ENCODE peak calls at places on chromosomes 2 and 18, in nine cellular contexts. P, U, A, B, J, E, T, G and X are unnamed samples.

GRCh38 chr2:31136000-31136399 is 2.2 kb downstream of the GALNT14 start:
- DNase-seq in T (no peak), G (no peak), U (no peak), E (no peak), J (no peak), B (no peak), P (no peak), A (no peak), X (no peak)

GRCh38 chr18:44672506-44672905 is 8.2 kb upstream of the SETBP1 start:
- DNase-seq in A (no peak), J (no peak), U (no peak), G (no peak), E (no peak), T (no peak), B (no peak), P (no peak), X (no peak)

GRCh38 chr2:98911376-98912154 is 24.5 kb downstream of the CRACDL start:
- DNase-seq in U (no peak), B (peak; percentile 1), J (peak; percentile 46), G (no peak), P (no peak), A (no peak), E (peak; percentile 65), T (no peak), X (no peak)

GRCh38 chr2:176114120-176114929 is 2.3 kb upstream of the HOXD10 start:
- DNase-seq in U (no peak), J (no peak), T (no peak), A (no peak), P (no peak), E (peak; percentile 58), B (no peak), G (no peak), X (no peak)

GRCh38 chr2:134360750-134361487 is 107.0 kb downstream of the MGAT5 start:
- DNase-seq in E (no peak), A (peak; percentile 76), G (peak; percentile 60), J (no peak), T (no peak), P (no peak), B (peak; percentile 85), U (no peak), X (peak; percentile 95)

GRCh38 chr2:25314514-25315315 is 27.0 kb downstream of the DNMT3A start:
- DNase-seq in T (peak; percentile 29), P (no peak), G (peak; percentile 97), J (peak; percentile 66), U (no peak), A (peak; percentile 61), E (no peak), B (peak; percentile 89), X (peak; percentile 50)

GRCh38 chr2:96931461-96931860 is 54.9 kb downstream of the FAM178B start:
- DNase-seq in A (no peak), P (no peak), B (no peak), T (no peak), E (no peak), U (no peak), G (no peak), J (no peak), X (no peak)

GRCh38 chr2:66539452-66539851 is 104.5 kb downstream of the MEIS1 start:
- DNase-seq in U (peak; percentile 81), J (no peak), B (no peak), E (peak; percentile 42), A (no peak), G (no peak), T (no peak), P (no peak), X (no peak)

GRCh38 chr2:3312576-3313345 is 64.9 kb downstream of the EIPR1 start:
- DNase-seq in G (peak; percentile 35), E (no peak), B (no peak), A (no peak), T (no peak), P (no peak), U (no peak), J (no peak), X (no peak)

GRCh38 chr2:165003443-165004130 is 48.3 kb upstream of the SLC38A11 start:
- DNase-seq in G (no peak), E (no peak), T (no peak), A (no peak), B (no peak), J (no peak), U (no peak), P (no peak), X (no peak)

GRCh38 chr2:118056165-118056534 is 32.1 kb upstream of the INSIG2 start:
- DNase-seq in E (no peak), A (peak; percentile 14), G (no peak), U (no peak), B (peak; percentile 70), J (peak; percentile 50), P (no peak), T (peak; percentile 53), X (no peak)

GRCh38 chr2:9331704-9332103 is 91.6 kb downstream of the ITGB1BP1 start:
- DNase-seq in E (no peak), J (no peak), G (no peak), A (no peak), B (no peak), P (no peak), U (no peak), T (no peak), X (no peak)

GRCh38 chr2:70607121-70607551 is 53.5 kb upstream of the TGFA start:
- DNase-seq in E (peak; percentile 85), T (no peak), G (no peak), A (peak; percentile 24), B (peak; percentile 40), U (peak; percentile 20), P (no peak), J (no peak), X (no peak)

GRCh38 chr2:130727286-130727924 is 1.5 kb upstream of the GPR148 start:
- DNase-seq in J (peak; percentile 85), P (peak; percentile 82), G (peak; percentile 96), T (peak; percentile 63), B (peak; percentile 82), E (peak; percentile 69), A (peak; percentile 58), U (peak; percentile 79), X (no peak)

GRCh38 chr18:49898421-49898820 is 85.1 kb upstream of the ACAA2 start:
- DNase-seq in E (peak; percentile 30), B (no peak), U (peak; percentile 71), J (no peak), T (peak; percentile 9), A (peak; percentile 26), G (no peak), P (no peak), X (peak; percentile 16)

GRCh38 chr2:139122711-139123158 is 342.5 kb upstream of the NXPH2 start:
- DNase-seq in T (no peak), B (no peak), U (peak; percentile 48), A (no peak), E (peak; percentile 96), J (no peak), G (no peak), P (no peak), X (no peak)

GRCh38 chr2:158967731-158968395 is 577 bp upstream of the TANC1 start:
- DNase-seq in U (peak; percentile 72), G (peak; percentile 69), T (no peak), P (no peak), E (peak; percentile 46), J (peak; percentile 49), A (peak; percentile 81), B (peak; percentile 89), X (peak; percentile 56)